ENCODE peak calls at places on chromosomes 3 and 15, in ten cellular contexts. A is fibroblast of mammary gland, D is GM12865, E is thyroid gland, Q is fibroblast of lung, T is OCI-LY7, I is brain microvascular endothelial cell, P is pancreas, K is right atrium auricular region, Y is AG04449. F is an unnamed sample.

GRCh38 chr15:65275728-65276126 is 11.0 kb downstream of the PARP16 start:
- DNase-seq in T (no peak), Y (no peak), A (peak), K (no peak), D (no peak), I (peak), P (no peak), E (no peak), Q (peak), F (no peak)

GRCh38 chr3:194671511-194671899 is 486 bp downstream of the LSG1 start:
- DNase-seq in T (peak), K (no peak), E (no peak), P (no peak), D (peak), A (peak), I (peak), Y (no peak), Q (peak), F (no peak)

GRCh38 chr15:98771444-98772059 is 123.2 kb downstream of the IGF1R start:
- DNase-seq in I (no peak), Q (no peak), E (no peak), P (no peak), D (peak), K (no peak), A (no peak), T (no peak), Y (no peak), F (no peak)

GRCh38 chr15:101088788-101089578 is 162.9 kb downstream of the CHSY1 start:
- DNase-seq in K (no peak), E (peak), A (peak), D (peak), I (peak), Y (no peak), T (peak), P (peak), Q (peak), F (peak)

GRCh38 chr3:45182915-45183881 is 37.0 kb upstream of the CDCP1 start:
- DNase-seq in I (peak), T (no peak), K (no peak), D (no peak), P (peak), A (peak), E (peak), Y (no peak), Q (peak), F (no peak)

GRCh38 chr3:47163023-47163989 is 607 bp downstream of the SETD2 start:
- DNase-seq in Y (no peak), Q (peak), K (peak), A (peak), P (peak), D (peak), E (peak), T (peak), I (peak), F (peak)

GRCh38 chr15:63059075-63059474 is 16.5 kb downstream of the TPM1 start:
- DNase-seq in D (no peak), Y (no peak), K (no peak), Q (no peak), E (no peak), P (no peak), I (no peak), A (no peak), T (no peak), F (no peak)

GRCh38 chr3:99319450-99319849 is 318.9 kb upstream of the COL8A1 start:
- DNase-seq in P (no peak), Y (no peak), E (no peak), T (no peak), Q (peak), D (no peak), K (no peak), A (no peak), I (no peak), F (no peak)

GRCh38 chr15:63946524-63947065 is 99.7 kb downstream of the DAPK2 start:
- DNase-seq in D (no peak), I (no peak), Q (no peak), P (no peak), K (peak), A (no peak), Y (no peak), T (no peak), E (no peak), F (no peak)

GRCh38 chr3:47250309-47251060 is 32.1 kb downstream of the KIF9 start:
- DNase-seq in K (no peak), E (peak), Q (no peak), D (peak), P (peak), T (peak), I (peak), Y (no peak), A (peak), F (no peak)

GRCh38 chr3:8095724-8096123 is 405.9 kb upstream of the LMCD1 start:
- DNase-seq in D (no peak), Y (no peak), T (no peak), I (no peak), Q (no peak), P (no peak), K (no peak), E (no peak), A (no peak), F (no peak)

GRCh38 chr15:81450721-81451120 is 76.7 kb upstream of the TMC3 start:
- DNase-seq in Y (no peak), D (no peak), E (no peak), Q (no peak), A (no peak), T (no peak), I (no peak), K (no peak), P (no peak), F (no peak)

GRCh38 chr3:10580426-10580825 is 75.0 kb upstream of the ATP2B2 start:
- DNase-seq in Y (no peak), E (no peak), A (no peak), P (no peak), Q (no peak), K (no peak), D (no peak), I (no peak), T (no peak), F (no peak)

GRCh38 chr3:52104664-52105281 is 48.4 kb upstream of the DUSP7 start:
- DNase-seq in I (no peak), A (no peak), Y (no peak), E (no peak), P (no peak), K (no peak), D (no peak), T (no peak), Q (no peak), F (no peak)

GRCh38 chr3:177932346-177932745 is 603.9 kb upstream of the KCNMB2 start:
- DNase-seq in Y (no peak), I (no peak), D (no peak), T (no peak), A (no peak), P (no peak), E (no peak), K (no peak), Q (peak), F (no peak)

GRCh38 chr3:176796371-176796770 is 400.9 kb downstream of the TBL1XR1 start:
- DNase-seq in P (no peak), K (no peak), D (no peak), T (no peak), Q (peak), Y (no peak), A (peak), I (no peak), E (no peak), F (no peak)

GRCh38 chr15:36363335-36363734 is 216.1 kb upstream of the CDIN1 start:
- DNase-seq in P (no peak), K (no peak), A (peak), I (peak), Q (peak), Y (peak), D (no peak), T (no peak), E (no peak), F (no peak)

GRCh38 chr3:127037971-127038446 is 55.1 kb downstream of the PLXNA1 start:
- DNase-seq in P (no peak), K (no peak), I (no peak), T (peak), A (peak), Q (no peak), E (no peak), D (no peak), Y (no peak), F (no peak)

GRCh38 chr3:58071480-58071971 is 63.3 kb downstream of the FLNB start:
- DNase-seq in Q (no peak), Y (no peak), A (no peak), I (no peak), K (no peak), P (peak), E (peak), T (no peak), D (no peak), F (no peak)

GRCh38 chr3:126745760-126746394 is 41.8 kb downstream of the CHCHD6 start:
- DNase-seq in Q (no peak), Y (no peak), P (peak), A (no peak), I (no peak), E (peak), K (peak), T (no peak), D (no peak), F (no peak)

GRCh38 chr3:191543018-191543417 is 82.1 kb downstream of the PYDC2 start:
- DNase-seq in K (no peak), A (no peak), Y (no peak), E (no peak), Q (no peak), T (no peak), D (no peak), I (no peak), P (no peak), F (no peak)

GRCh38 chr15:58469432-58470353 is 37.9 kb downstream of the LIPC start:
- DNase-seq in Y (peak), Q (peak), A (peak), T (no peak), D (peak), P (no peak), K (peak), E (peak), I (peak), F (no peak)

GRCh38 chr3:127053026-127053425 is 70.1 kb downstream of the PLXNA1 start:
- DNase-seq in A (no peak), E (peak), P (no peak), D (no peak), T (no peak), K (no peak), Y (no peak), Q (no peak), I (no peak), F (no peak)

GRCh38 chr3:139988472-139988871 is 53.5 kb downstream of the CLSTN2 start:
- DNase-seq in P (no peak), Y (no peak), Q (no peak), I (no peak), T (no peak), D (no peak), E (no peak), A (no peak), K (no peak), F (no peak)

GRCh38 chr15:72536506-72536905 is 62.4 kb downstream of the ARIH1 start:
- DNase-seq in E (no peak), D (no peak), A (no peak), P (no peak), I (no peak), K (no peak), Q (peak), Y (no peak), T (no peak), F (no peak)

GRCh38 chr3:100333051-100333450 is 1.5 kb upstream of the NIT2 start:
- DNase-seq in I (no peak), D (no peak), P (no peak), Y (no peak), T (no peak), K (no peak), A (no peak), E (no peak), Q (peak), F (no peak)

GRCh38 chr3:105584351-105584790 is 217.7 kb downstream of the ALCAM start:
- DNase-seq in T (no peak), I (no peak), K (no peak), A (no peak), Q (peak), Y (no peak), P (no peak), E (no peak), D (no peak), F (no peak)

GRCh38 chr3:127299276-127299675 is 11.4 kb upstream of the PRR20G start:
- DNase-seq in I (no peak), E (no peak), K (peak), P (no peak), D (no peak), Q (no peak), A (no peak), Y (no peak), T (no peak), F (no peak)

GRCh38 chr15:82830427-82831173 is 21.2 kb downstream of the WHAMM start:
- DNase-seq in Y (no peak), Q (no peak), K (no peak), A (no peak), P (no peak), D (peak), I (no peak), T (no peak), E (no peak), F (no peak)

GRCh38 chr3:23668430-23668904 is 137.3 kb upstream of the UBE2E1 start:
- DNase-seq in D (peak), T (no peak), E (no peak), P (no peak), K (no peak), I (peak), Q (peak), Y (peak), A (peak), F (no peak)

GRCh38 chr3:187165144-187165543 is 25.8 kb upstream of the RPL39L start:
- DNase-seq in A (peak), Q (peak), I (peak), K (no peak), P (no peak), E (peak), Y (no peak), T (peak), D (peak), F (no peak)

GRCh38 chr15:74206801-74207281 is 4.3 kb upstream of the STRA6 start:
- DNase-seq in E (peak), T (no peak), K (no peak), P (no peak), Q (peak), A (no peak), Y (no peak), D (no peak), I (no peak), F (no peak)

GRCh38 chr3:23221136-23221535 is 18.0 kb downstream of the UBE2E2 start:
- DNase-seq in D (no peak), I (no peak), Q (no peak), T (peak), P (no peak), Y (no peak), A (no peak), E (no peak), K (no peak), F (no peak)

GRCh38 chr3:130905551-130905950 is 11.7 kb downstream of the ATP2C1 start:
- DNase-seq in Y (no peak), Q (no peak), K (no peak), T (peak), D (no peak), E (no peak), I (peak), A (peak), P (no peak), F (no peak)

GRCh38 chr3:151537751-151538150 is 76.9 kb upstream of the IGSF10 start:
- DNase-seq in I (no peak), E (no peak), K (no peak), T (no peak), Q (peak), D (no peak), Y (no peak), P (no peak), A (peak), F (no peak)

GRCh38 chr3:73520931-73521461 is 103.7 kb downstream of the PDZRN3 start:
- DNase-seq in I (no peak), D (no peak), A (peak), P (no peak), Y (no peak), Q (peak), T (no peak), E (peak), K (no peak), F (no peak)

GRCh38 chr15:84955089-84955848 is 26.4 kb upstream of the PDE8A start:
- DNase-seq in D (peak), E (peak), T (peak), P (peak), K (peak), A (peak), Q (peak), Y (no peak), I (peak), F (no peak)
- H3K4me3 ChIP-seq in D (peak), E (no peak), T (no peak), P (peak), K (no peak), A (no peak), Q (no peak), Y (peak), I (peak), F (no peak)

GRCh38 chr3:14914777-14915113 is 32.6 kb upstream of the NR2C2 start:
- DNase-seq in Y (no peak), P (no peak), T (no peak), Q (no peak), I (no peak), D (no peak), E (no peak), K (no peak), A (no peak), F (no peak)

GRCh38 chr3:14918356-14918860 is 29.0 kb upstream of the NR2C2 start:
- DNase-seq in D (no peak), K (no peak), Y (no peak), T (no peak), P (no peak), Q (no peak), I (no peak), A (no peak), E (no peak), F (no peak)

GRCh38 chr3:14913926-14914776 is 33.2 kb upstream of the NR2C2 start:
- DNase-seq in D (no peak), I (no peak), P (no peak), Y (no peak), T (no peak), Q (no peak), K (no peak), E (no peak), A (no peak), F (no peak)

GRCh38 chr3:14913071-14913925 is 34.1 kb upstream of the NR2C2 start:
- DNase-seq in Q (no peak), I (no peak), Y (no peak), D (no peak), K (no peak), T (no peak), P (no peak), A (no peak), E (no peak), F (no peak)

GRCh38 chr3:14915636-14916222 is 31.7 kb upstream of the NR2C2 start:
- DNase-seq in Q (no peak), P (no peak), K (no peak), I (no peak), D (no peak), Y (no peak), T (peak), E (no peak), A (no peak), F (no peak)
- TF ChIP-seq CTCF in Q (peak), P (no peak), K (peak), I (peak), D (peak), Y (no peak), T (peak), E (no peak), A (no peak), F (peak)

DNA sequence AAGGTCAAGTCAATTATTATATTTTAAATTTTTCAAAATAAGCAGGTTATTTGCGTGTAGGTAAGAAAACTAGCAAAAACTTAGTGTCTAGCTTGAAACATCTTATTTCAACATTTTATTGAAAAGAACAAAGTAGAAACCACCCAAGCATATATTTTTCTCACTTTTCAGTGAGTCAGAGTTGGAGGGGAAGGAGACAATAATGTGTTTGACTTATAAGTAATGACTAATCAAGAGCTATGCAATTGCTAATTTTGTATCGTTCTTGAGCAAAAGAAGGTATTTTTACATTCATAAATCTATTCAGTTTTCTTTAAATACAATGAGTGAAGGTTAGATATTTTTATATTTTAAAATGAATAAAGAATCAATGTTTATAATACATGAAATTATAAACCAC is 54.4 kb upstream of the P2RY1 start:
- DNase-seq in P (no peak), Y (no peak), E (no peak), A (peak), I (no peak), T (no peak), K (no peak), Q (peak), D (no peak), F (no peak)
- H3K4me3 ChIP-seq in P (no peak), Y (no peak), E (no peak), A (no peak), I (no peak), T (no peak), K (no peak), Q (no peak), D (no peak), F (no peak)

GRCh38 chr3:150248865-150249360 is 159.2 kb upstream of the TSC22D2 start:
- DNase-seq in T (no peak), Q (no peak), I (no peak), E (no peak), K (no peak), A (no peak), D (no peak), Y (no peak), P (no peak), F (no peak)
- TF ChIP-seq CTCF in T (no peak), Q (no peak), I (no peak), E (no peak), K (no peak), A (no peak), D (no peak), Y (no peak), P (no peak), F (no peak)

GRCh38 chr3:184563941-184564684 is 2.5 kb downstream of the EPHB3 start:
- DNase-seq in Q (no peak), E (no peak), D (no peak), I (no peak), T (no peak), K (no peak), P (no peak), Y (no peak), A (no peak), F (no peak)
- H3K4me3 ChIP-seq in Q (no peak), E (no peak), D (no peak), I (no peak), T (no peak), K (no peak), P (peak), Y (peak), A (no peak), F (no peak)

GRCh38 chr3:142175478-142175877 is 26.1 kb upstream of the TFDP2 start:
- DNase-seq in Y (no peak), K (no peak), I (no peak), A (no peak), E (no peak), D (no peak), P (no peak), Q (no peak), T (no peak), F (no peak)

DNA sequence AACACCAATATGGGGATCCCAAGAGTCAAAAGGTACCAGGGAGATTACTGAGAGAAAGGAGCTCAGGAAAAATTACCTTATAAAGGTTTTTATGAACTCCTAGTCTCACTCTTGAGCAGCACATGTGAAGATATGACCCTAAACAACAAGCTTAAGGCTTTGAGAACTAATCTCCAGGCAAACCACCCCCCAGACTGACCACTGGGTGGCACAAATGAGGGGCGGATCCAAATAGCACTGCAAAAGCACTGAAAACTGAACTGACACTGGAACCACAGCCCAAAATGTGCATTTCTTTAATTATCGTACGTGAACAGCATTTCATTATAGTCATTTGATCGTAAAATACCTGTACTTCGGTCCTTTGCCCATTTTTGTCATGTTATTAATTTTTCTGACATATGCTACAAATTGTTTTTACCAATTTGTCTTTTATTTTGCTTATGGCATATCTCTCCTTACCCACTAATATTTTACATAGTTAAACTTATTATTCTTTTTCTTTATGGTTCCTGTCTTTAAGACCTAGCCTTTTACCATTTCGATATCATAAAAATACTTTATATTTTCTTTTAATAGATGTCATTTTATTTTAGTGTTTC is 31.5 kb upstream of the TFDP2 start:
- DNase-seq in E (peak), T (peak), Q (peak), K (no peak), P (no peak), I (peak), A (peak), Y (no peak), D (peak), F (no peak)
- TF ChIP-seq CTCF in E (peak), T (peak), Q (peak), K (peak), P (no peak), I (peak), A (peak), Y (peak), D (peak), F (peak)

GRCh38 chr15:60737217-60737616 is 258.3 kb upstream of the ICE2 start:
- DNase-seq in P (no peak), Q (no peak), K (no peak), A (no peak), I (no peak), T (peak), Y (no peak), E (no peak), D (no peak), F (no peak)

GRCh38 chr15:60731583-60732130 is 252.7 kb upstream of the ICE2 start:
- DNase-seq in Q (no peak), A (peak), Y (no peak), E (no peak), I (no peak), P (no peak), D (no peak), K (no peak), T (no peak), F (no peak)

GRCh38 chr15:60733196-60733595 is 254.3 kb upstream of the ICE2 start:
- DNase-seq in Q (no peak), I (no peak), E (no peak), P (no peak), T (no peak), Y (no peak), D (no peak), K (no peak), A (no peak), F (no peak)

GRCh38 chr15:60735559-60736047 is 256.7 kb upstream of the ICE2 start:
- DNase-seq in T (no peak), D (no peak), E (no peak), K (no peak), Y (no peak), Q (no peak), A (no peak), I (no peak), P (no peak), F (no peak)

GRCh38 chr15:60734846-60735245 is 255.9 kb upstream of the ICE2 start:
- DNase-seq in D (no peak), Q (no peak), A (no peak), P (no peak), I (no peak), T (no peak), K (no peak), Y (no peak), E (no peak), F (no peak)
- H3K4me3 ChIP-seq in D (no peak), Q (no peak), A (no peak), P (no peak), I (no peak), T (no peak), K (no peak), Y (no peak), E (no peak), F (no peak)